ENCODE peak calls at places on chromosomes 12 and 14, in four cellular contexts. V is esophagus squamous epithelium, M is left ventricle myocardium inferior, K is fibroblast of pulmonary artery. L is an unnamed sample.

GRCh38 chr14:50000215-50001145 is 107.6 kb downstream of the ARF6 start:
- DNase-seq in M (peak), K (peak), V (no peak), L (peak)

GRCh38 chr14:51703787-51704186 is 52.1 kb downstream of the FRMD6 start:
- DNase-seq in V (no peak), M (no peak), K (no peak), L (no peak)

GRCh38 chr12:57242691-57243454 is 8.1 kb downstream of the STAC3 start:
- DNase-seq in V (no peak), K (peak), M (no peak), L (peak)

GRCh38 chr12:29164477-29165163 is 15.5 kb downstream of the FAR2 start:
- DNase-seq in V (no peak), M (no peak), K (peak), L (peak)

GRCh38 chr12:54036620-54037359 is 3.9 kb downstream of the HOXC5 start:
- DNase-seq in K (no peak), M (no peak), V (no peak), L (peak)

GRCh38 chr14:92641306-92641705 is 107.1 kb downstream of the LGMN start:
- DNase-seq in K (no peak), V (no peak), M (no peak), L (no peak)

GRCh38 chr12:90211017-90211416 is 502.4 kb upstream of the ATP2B1 start:
- DNase-seq in K (peak), V (no peak), M (no peak), L (peak)

GRCh38 chr12:46371718-46372130 is 849 bp downstream of the SLC38A2 start:
- DNase-seq in M (peak), V (peak), K (peak), L (no peak)

GRCh38 chr12:15662303-15662980 is 126.7 kb downstream of the EPS8 start:
- DNase-seq in M (no peak), V (no peak), K (peak), L (peak)

GRCh38 chr14:91108941-91109611 is 4.8 kb upstream of the DGLUCY start:
- DNase-seq in M (no peak), K (peak), V (no peak), L (peak)

GRCh38 chr14:104933721-104934379 is 9.2 kb downstream of the PLD4 start:
- DNase-seq in V (no peak), M (peak), K (no peak), L (no peak)

GRCh38 chr12:100799770-100800169 is 5.2 kb downstream of the ANO4 start:
- DNase-seq in M (no peak), V (no peak), K (no peak), L (no peak)

GRCh38 chr14:93103392-93104080 is 12.2 kb downstream of the ITPK1 start:
- DNase-seq in M (no peak), K (no peak), V (no peak), L (no peak)

GRCh38 chr12:56993346-56993745 is 13.0 kb downstream of the ZBTB39 start:
- DNase-seq in K (no peak), M (no peak), V (no peak), L (no peak)

GRCh38 chr12:56900583-56900982 is 33.6 kb downstream of the SDR9C7 start:
- DNase-seq in K (peak), V (no peak), M (no peak), L (no peak)

GRCh38 chr12:42716521-42716920 is 127.0 kb upstream of the PRICKLE1 start:
- DNase-seq in V (no peak), K (peak), M (no peak), L (no peak)

GRCh38 chr14:26180221-26180620 is 417.6 kb downstream of the NOVA1 start:
- DNase-seq in V (no peak), K (no peak), M (no peak), L (no peak)

DNA sequence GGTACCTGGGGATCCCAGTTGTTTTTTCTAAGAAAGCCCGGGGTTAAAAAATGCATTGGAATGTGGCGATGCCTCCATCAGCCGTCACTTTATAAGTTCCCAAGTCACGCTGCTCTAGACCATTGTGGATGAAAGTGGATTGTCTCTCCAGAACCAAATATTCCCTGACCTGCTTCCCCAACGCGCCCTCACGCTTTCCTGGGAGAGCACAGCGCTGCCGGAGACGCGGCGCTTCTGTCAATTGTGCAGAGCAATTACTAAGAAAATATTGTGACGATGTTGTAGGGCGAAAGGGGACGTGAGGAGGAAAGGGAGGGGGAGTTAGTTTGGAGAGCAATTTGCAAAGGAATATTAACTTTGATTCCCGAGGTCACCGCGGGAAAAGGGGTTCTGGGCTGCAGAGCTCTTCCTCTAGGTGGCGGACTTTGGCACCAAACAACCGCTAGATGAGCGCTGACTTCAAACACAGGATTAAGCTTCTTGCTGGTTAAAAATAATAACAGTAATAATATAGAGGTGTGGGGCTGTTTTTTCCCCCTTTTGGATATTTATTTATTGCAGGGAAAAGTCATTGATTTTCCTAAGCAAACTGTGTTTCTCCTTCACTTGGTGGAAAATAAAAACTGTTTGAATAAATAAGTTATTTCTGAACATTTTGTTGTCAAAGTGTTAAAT is 9.6 kb upstream of the FOXG1 start:
- DNase-seq in K (peak), V (no peak), M (no peak), L (peak)
- TF ChIP-seq CTCF in K (peak), V (peak), M (peak), L (peak)

DNA sequence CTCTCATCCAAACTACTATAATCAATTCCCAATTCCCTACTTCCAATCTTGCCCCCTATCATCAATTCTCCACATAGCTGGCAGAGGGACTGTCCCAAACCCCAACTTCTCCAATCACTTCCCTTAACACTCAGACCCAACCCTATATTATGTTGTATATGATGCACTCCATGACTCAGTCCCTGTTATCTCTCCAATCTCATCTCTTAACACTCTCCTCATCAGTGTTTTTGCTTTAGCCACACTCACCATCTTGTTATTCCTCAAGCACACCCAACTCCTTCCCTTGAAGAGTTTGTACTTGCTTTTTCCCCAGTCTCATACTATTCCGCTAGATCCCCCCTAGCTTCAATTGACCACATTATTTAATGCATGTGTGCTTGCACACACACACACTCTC is 4.9 kb downstream of the RHOJ start:
- DNase-seq in V (no peak), K (no peak), M (no peak), L (no peak)
- TF ChIP-seq CTCF in V (no peak), K (no peak), M (no peak), L (no peak)

DNA sequence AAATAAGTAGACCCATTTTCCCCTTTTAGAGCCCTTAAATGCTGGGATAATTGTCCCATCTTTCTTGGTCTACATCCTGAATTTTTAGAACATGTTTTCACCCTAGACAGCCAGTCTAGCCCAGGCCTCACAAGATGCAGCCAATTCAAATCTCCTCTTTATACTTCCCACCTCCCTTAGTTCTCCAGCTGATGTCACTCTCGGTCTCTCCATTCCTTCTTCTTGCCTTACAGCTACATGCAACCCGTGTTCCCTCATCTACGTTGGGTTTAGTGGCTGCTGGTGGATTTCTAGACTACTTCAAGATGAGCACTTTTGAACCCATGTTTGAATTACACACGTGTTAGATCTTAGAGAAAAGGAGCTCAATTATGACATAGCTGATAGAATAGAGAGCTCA is 132.0 kb downstream of the PPM1H start:
- DNase-seq in K (no peak), V (no peak), M (no peak), L (no peak)
- TF ChIP-seq CTCF in K (no peak), V (no peak), M (no peak), L (peak)

GRCh38 chr12:102811125-102811737 is 105.8 kb downstream of the PAH start:
- DNase-seq in M (no peak), K (peak), V (no peak), L (peak)
- TF ChIP-seq CTCF in M (peak), K (peak), V (peak), L (peak)

DNA sequence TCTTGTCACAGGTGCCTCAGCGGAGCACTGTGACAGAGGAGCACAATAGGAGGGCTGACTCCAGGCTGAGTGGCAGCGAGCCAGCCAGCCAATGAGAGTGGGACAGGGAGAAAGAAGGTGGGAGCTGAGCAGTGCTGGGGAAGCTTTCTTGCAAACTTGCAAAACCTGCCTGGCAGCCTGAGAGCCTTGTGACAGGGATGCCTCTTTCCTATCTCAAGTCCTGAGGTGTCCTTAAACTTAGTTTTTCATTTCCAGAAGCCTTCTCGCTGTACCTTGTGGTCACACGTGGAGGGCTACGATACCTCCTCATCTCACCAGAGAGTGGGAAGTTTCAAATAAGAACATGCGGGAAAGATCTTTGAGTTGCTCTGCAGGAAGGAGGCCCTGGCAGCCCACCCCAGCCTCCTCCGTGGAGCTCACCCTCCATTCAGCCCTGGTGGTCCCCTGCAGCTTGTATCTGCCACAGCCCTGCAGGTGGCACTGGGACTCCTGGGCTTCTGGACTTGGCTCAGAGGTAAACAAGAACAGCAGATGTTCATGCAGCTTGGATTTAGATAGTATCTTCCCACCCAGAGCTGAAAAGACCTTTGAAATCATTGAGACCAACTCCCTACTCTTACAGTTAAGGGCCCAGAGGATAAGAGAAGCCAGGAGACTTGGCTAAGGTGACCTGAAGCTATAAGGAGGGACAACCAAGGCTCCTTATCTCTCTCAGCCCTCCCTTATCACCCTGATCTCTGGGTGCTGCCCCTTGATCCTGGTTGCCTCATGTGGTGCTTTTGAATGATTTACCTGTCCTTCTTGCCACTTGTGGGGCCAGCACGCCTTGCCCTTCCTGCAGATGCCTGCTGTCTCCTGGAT is 153.5 kb upstream of the MAX start:
- DNase-seq in K (peak), M (no peak), V (no peak), L (no peak)
- TF ChIP-seq CTCF in K (no peak), M (no peak), V (no peak), L (no peak)